ENCODE peak calls at places on chromosomes 13 and 19, in nine cellular contexts. O is right atrium auricular region, V is GM06990, E is tibial nerve, X is fibroblast of lung, K is HAP-1, Y is spleen, B is dorsolateral prefrontal cortex, L is K562. S is an unnamed sample. For H3K27me3, the result is how much of the 10 kb centered on the place peaks cover.

GRCh38 chr13:54682184-54682583 is 1653.6 kb downstream of the OLFM4 start:
- DNase-seq in Y (no peak), K (no peak), E (no peak), O (no peak), B (no peak), X (no peak), L (no peak), V (no peak), S (no peak)

GRCh38 chr13:104485571-104485970 is 1419.4 kb upstream of the SLC10A2 start:
- DNase-seq in X (no peak), E (no peak), B (no peak), Y (no peak), K (no peak), O (no peak), L (no peak), V (no peak), S (peak)

GRCh38 chr13:93476175-93476574 is 249.6 kb downstream of the GPC6 start:
- DNase-seq in V (no peak), E (no peak), X (peak), Y (no peak), O (no peak), B (no peak), K (no peak), L (no peak), S (no peak)

GRCh38 chr13:42981853-42982252 is 10.2 kb downstream of the EPSTI1 start:
- DNase-seq in B (no peak), V (no peak), E (no peak), K (no peak), X (no peak), Y (no peak), O (no peak), L (no peak), S (no peak)

GRCh38 chr19:15379996-15380647 is 535 bp upstream of the AKAP8 start:
- DNase-seq in L (peak), O (no peak), Y (no peak), X (peak), K (peak), V (no peak), B (no peak), E (no peak), S (peak)

GRCh38 chr19:14544047-14544446 is 14.7 kb downstream of the TECR start:
- DNase-seq in L (peak), B (no peak), V (no peak), E (no peak), O (no peak), X (peak), Y (no peak), K (no peak), S (no peak)

GRCh38 chr13:32267836-32268439 is 47.2 kb downstream of the ZAR1L start:
- DNase-seq in V (no peak), E (no peak), K (peak), L (no peak), Y (no peak), O (no peak), B (no peak), X (no peak), S (no peak)

GRCh38 chr13:107847406-107847805 is 367.9 kb downstream of the LIG4 start:
- DNase-seq in O (no peak), K (no peak), Y (no peak), X (no peak), E (no peak), V (no peak), B (no peak), L (no peak), S (peak)

GRCh38 chr19:14061081-14061749 is 661 bp downstream of the PALM3 start:
- DNase-seq in Y (no peak), X (peak), B (no peak), L (peak), K (no peak), O (no peak), E (no peak), V (no peak), S (no peak)

GRCh38 chr19:45646345-45646698 is 7.1 kb upstream of the EML2 start:
- DNase-seq in B (no peak), V (no peak), K (no peak), Y (no peak), L (no peak), E (no peak), X (no peak), O (no peak), S (no peak)

GRCh38 chr19:27846944-27847343 is 1366.0 kb downstream of the UQCRFS1 start:
- DNase-seq in X (no peak), E (no peak), L (no peak), O (no peak), B (no peak), K (no peak), Y (no peak), V (no peak), S (no peak)

GRCh38 chr19:19021115-19021514 is 12.2 kb downstream of the SUGP2 start:
- DNase-seq in L (no peak), V (no peak), B (no peak), X (peak), Y (no peak), E (no peak), K (no peak), O (no peak), S (no peak)

GRCh38 chr19:39405930-39406655 is 554 bp upstream of the ZFP36 start:
- DNase-seq in X (no peak), B (no peak), O (peak), E (peak), Y (peak), L (no peak), K (no peak), V (no peak), S (peak)

GRCh38 chr19:33203529-33203928 is 9.4 kb downstream of the LRP3 start:
- DNase-seq in E (no peak), L (no peak), X (no peak), Y (no peak), O (no peak), B (no peak), K (no peak), V (no peak), S (no peak)

GRCh38 chr13:111929036-111929616 is 137.8 kb upstream of the SOX1 start:
- DNase-seq in X (no peak), B (peak), K (no peak), E (no peak), Y (peak), O (no peak), V (no peak), L (no peak), S (no peak)

GRCh38 chr13:45063261-45063870 is 56.9 kb upstream of the GTF2F2 start:
- DNase-seq in B (no peak), E (no peak), L (no peak), Y (no peak), V (no peak), K (no peak), X (peak), O (no peak), S (no peak)

GRCh38 chr19:44072543-44073401 is 813 bp downstream of the ZNF284 start:
- DNase-seq in O (no peak), B (no peak), K (no peak), L (no peak), X (peak), Y (no peak), V (no peak), E (no peak), S (peak)

GRCh38 chr19:1223018-1223855 is 14.6 kb downstream of the CBARP start:
- DNase-seq in V (no peak), E (no peak), Y (no peak), O (no peak), K (peak), X (peak), B (no peak), L (no peak), S (peak)

GRCh38 chr13:108214511-108215383 is 589 bp downstream of the LIG4 start:
- DNase-seq in K (no peak), E (no peak), V (peak), O (no peak), Y (peak), X (no peak), B (no peak), L (no peak), S (no peak)

GRCh38 chr13:52848455-52849190 is at the start of gene PCDH8:
- DNase-seq in Y (no peak), B (peak), X (no peak), L (no peak), O (no peak), V (no peak), E (peak), K (peak), S (peak)

GRCh38 chr13:102596147-102597028 is at the start of gene TPP2:
- DNase-seq in B (peak), X (peak), L (peak), O (peak), E (peak), K (peak), V (peak), Y (peak), S (peak)

GRCh38 chr19:17282488-17283256 is 971 bp downstream of the ANKLE1 start:
- DNase-seq in V (peak), Y (peak), O (peak), K (peak), L (peak), B (peak), E (peak), X (peak), S (peak)

GRCh38 chr13:31049833-31050232 is 111.9 kb downstream of the HSPH1 start:
- DNase-seq in V (no peak), X (no peak), L (no peak), B (no peak), E (no peak), Y (no peak), K (no peak), O (no peak), S (no peak)

GRCh38 chr19:40754611-40755247 is 3.7 kb downstream of the SNRPA start:
- DNase-seq in K (no peak), O (no peak), E (no peak), Y (no peak), X (no peak), L (no peak), B (no peak), V (peak), S (no peak)

GRCh38 chr19:28665748-28666147 is 547.2 kb downstream of the UQCRFS1 start:
- DNase-seq in B (no peak), Y (no peak), K (no peak), E (no peak), X (no peak), V (no peak), O (no peak), L (no peak), S (no peak)

GRCh38 chr13:32142956-32143375 is 111.4 kb downstream of the FRY start:
- DNase-seq in K (peak), X (peak), B (no peak), O (no peak), L (no peak), V (no peak), E (no peak), Y (no peak), S (peak)

GRCh38 chr13:74867460-74867859 is 614.5 kb downstream of the TBC1D4 start:
- DNase-seq in L (no peak), X (peak), O (no peak), B (no peak), K (no peak), Y (no peak), V (no peak), E (no peak), S (no peak)

GRCh38 chr19:2014731-2015610 is 543 bp downstream of the BTBD2 start:
- DNase-seq in E (no peak), L (no peak), V (no peak), O (no peak), K (peak), X (no peak), B (no peak), Y (peak), S (peak)

GRCh38 chr13:43936630-43937029 is 56.9 kb downstream of the LACC1 start:
- DNase-seq in B (no peak), L (no peak), V (no peak), Y (no peak), O (no peak), E (no peak), X (peak), K (no peak), S (no peak)

GRCh38 chr19:33055718-33056117 is 9.0 kb downstream of the RHPN2 start:
- DNase-seq in B (no peak), X (peak), K (no peak), E (no peak), L (no peak), V (no peak), O (no peak), Y (no peak), S (no peak)

GRCh38 chr19:8371011-8371804 is 7.3 kb downstream of the ANGPTL4 start:
- DNase-seq in O (no peak), Y (peak), B (no peak), L (peak), V (no peak), E (no peak), K (no peak), X (no peak), S (no peak)

DNA sequence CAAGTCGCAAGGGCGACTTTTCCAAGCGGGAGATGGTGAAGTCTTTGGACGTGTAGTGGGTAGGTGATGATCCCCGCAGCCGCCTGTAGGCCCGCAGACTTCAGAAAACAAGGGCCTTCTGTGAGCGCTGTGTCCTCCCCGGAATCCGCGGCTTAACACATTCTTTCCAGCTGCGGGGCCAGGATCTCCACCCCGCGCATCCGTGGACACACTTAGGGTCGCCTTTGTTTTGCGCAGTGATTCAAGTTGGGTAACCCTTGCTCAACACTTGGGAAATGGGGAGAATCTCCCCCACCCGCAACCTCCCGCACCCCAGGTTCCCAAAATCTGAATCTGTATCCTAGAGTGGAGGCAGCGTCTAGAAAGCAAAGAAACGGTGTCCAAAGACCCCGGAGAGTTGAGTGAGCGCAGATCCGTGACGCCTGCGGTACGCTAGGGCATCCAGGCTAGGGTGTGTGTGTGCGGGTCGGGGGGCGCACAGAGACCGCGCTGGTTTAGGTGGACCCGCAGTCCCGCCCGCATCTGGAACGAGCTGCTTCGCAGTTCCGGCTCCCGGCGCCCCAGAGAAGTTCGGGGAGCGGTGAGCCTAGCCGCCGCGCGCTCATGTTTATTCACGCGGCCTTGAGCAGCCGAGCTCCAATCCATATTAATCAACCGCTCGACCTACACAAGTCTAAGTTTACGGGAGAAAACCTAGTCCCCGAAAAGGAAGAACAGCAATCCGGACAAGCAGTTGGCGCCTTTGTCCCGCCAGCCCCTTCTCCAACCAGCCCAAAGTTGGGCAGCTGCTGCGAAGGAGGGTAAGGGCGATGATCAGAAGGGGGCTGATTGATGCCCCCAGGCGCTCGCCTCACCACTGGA is 9.9 kb downstream of the SOX21 start:
- DNase-seq in K (no peak), V (no peak), B (no peak), Y (no peak), E (no peak), O (no peak), L (no peak), X (no peak), S (no peak)
- H3K4me3 ChIP-seq in K (no peak), V (no peak), B (peak), Y (no peak), E (no peak), O (no peak), L (no peak), X (no peak), S (no peak)

DNA sequence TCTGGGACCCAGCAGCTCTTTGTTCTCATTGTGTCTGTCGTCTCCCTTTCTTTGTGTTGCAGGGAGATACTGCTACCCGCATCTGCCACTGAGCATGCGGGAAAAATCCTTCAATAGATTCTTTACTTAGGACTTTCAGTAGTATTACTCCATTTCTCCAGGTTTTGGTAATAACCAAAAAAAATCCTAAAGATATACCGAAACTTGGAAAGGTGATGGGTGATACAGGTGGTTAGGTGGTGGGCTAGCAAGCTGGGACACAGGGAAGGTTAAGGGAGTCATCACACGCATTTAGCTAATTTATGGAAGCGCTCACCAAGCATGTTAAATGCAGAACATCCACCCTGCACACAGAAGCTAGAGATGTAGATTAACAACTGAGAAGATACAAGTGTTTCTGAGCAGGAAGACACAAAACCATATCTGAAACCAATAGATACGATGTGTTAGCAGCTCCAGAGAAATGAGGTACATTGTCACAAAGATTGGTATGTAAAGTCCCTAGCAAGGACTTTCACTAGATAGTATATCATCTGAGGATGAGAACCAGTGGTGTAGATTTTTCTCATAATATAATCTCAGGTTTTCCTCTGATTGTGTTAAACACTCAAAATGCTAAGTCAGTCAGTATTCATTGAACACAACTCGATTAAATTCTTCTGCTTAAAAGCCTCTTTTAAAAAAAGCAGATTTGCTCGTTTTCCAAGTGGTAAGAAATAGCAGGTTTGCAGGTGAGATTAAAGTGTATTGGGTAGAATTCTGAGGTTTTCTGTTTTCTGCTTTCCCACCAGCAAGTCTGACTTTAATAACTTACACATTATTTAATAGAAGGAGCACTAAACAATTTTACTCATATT is 1.3 kb upstream of the SLAIN1 start:
- DNase-seq in O (no peak), B (no peak), X (peak), L (no peak), K (peak), Y (no peak), E (no peak), V (peak), S (no peak)
- H3K27me3 ChIP-seq in O (under half), B (under half), X (under half), L (under half), K (under half), Y (under half), E (half or more), V (under half), S (under half)

DNA sequence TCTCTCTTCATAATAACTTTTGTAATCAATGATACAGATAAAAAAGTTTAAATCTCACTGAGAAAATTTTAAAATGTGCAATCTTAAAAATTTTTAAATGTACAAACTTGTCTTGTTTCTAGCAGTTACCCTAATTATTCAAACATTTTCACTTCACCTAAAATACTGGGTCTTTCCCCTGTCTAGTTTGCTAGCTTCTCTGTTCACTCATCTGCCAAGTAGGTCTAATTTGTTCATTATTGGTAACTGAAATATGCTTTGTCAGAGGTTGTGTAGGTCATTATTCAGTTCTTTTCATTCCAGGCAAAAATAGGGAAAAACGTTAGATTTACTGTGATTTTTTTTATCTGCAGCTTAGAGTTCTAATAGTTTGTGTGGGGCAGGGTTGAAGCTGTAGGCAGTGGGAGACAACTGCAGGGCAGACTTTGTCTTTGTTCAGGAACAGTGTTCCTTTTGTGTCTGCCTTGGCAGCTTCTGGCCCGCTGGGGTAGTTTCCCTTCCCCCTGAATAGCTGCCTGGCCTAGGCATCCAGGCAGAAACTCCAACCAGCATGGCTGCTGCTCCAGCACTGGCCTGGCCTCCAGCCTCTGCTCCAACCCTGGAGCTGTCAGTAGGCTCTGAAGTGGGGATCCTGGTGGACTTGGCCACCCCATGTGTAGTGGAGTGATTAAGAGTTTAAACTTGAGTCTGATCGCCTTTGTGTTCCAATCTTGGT is 48.5 kb downstream of the WDFY2 start:
- DNase-seq in O (no peak), V (no peak), X (no peak), Y (no peak), E (no peak), L (no peak), K (no peak), B (peak), S (peak)
- H3K4me3 ChIP-seq in O (no peak), V (no peak), X (no peak), Y (no peak), E (no peak), L (no peak), K (no peak), B (peak), S (no peak)

GRCh38 chr19:55079400-55080038 is 3.9 kb downstream of the EPS8L1 start:
- DNase-seq in L (no peak), Y (no peak), X (no peak), K (no peak), V (no peak), E (no peak), B (no peak), O (no peak), S (no peak)

GRCh38 chr19:55082023-55082851 is 6.6 kb downstream of the EPS8L1 start:
- DNase-seq in B (no peak), L (peak), E (no peak), X (peak), V (peak), O (no peak), K (peak), Y (no peak), S (no peak)

GRCh38 chr19:55081773-55082022 is 6.0 kb downstream of the EPS8L1 start:
- DNase-seq in X (no peak), Y (no peak), V (no peak), E (no peak), B (no peak), L (no peak), O (no peak), K (no peak), S (no peak)

GRCh38 chr19:55080121-55080914 is 4.6 kb downstream of the EPS8L1 start:
- DNase-seq in V (peak), E (no peak), K (peak), Y (peak), X (peak), L (peak), B (no peak), O (no peak), S (no peak)

DNA sequence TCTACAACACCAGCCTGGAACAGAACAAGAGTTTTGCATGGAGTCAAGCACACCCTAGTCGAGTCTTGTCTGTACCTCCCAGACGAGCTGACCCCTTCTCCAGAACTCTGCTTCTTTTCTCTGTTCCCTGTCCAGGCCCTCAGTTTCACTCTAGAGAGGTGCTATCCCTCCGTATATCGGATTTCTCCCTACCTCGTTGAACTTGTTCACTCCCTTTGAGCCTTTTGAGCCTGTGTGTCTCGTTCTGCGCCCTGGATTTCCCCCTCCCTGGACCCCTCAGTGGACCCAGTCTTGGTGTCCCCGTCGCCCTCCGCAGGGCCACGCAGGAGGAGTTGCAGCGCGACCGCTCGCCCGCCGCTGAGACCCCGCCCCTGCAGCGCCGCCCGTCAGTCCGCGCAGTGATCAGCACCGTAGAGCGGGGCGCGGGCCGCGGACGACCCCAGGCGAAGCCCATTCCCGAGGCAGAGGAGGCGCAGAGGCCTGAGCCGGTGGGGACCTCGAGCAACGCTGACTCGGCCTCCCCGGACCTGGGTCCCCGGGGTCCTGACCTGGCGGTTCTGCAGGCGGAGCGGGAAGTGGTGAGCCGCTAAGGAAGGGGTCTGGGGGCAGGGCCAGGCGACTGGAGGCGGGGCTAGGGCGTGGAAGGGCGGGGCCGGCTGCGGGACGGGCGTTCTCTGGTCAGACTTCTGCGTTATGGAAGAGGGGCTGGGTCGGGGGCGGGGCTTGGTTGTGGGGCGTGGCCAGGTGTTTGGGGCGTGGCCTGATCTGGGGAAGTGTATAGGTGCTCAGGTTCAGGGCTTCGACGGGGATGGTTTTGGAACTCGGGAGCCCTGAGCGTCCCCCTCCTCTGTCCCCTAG is 5.5 kb downstream of the EPS8L1 start:
- DNase-seq in E (peak), V (peak), K (peak), L (peak), Y (peak), B (no peak), X (peak), O (no peak), S (no peak)
- H3K27me3 ChIP-seq in E (half or more), V (under half), K (under half), L (under half), Y (under half), B (half or more), X (under half), O (half or more), S (under half)